ENCODE peak calls at places on chromosome 1, in eight cellular contexts. One of them, this sample, is unnamed.

GRCh38 chr1:205227584-205228006 is at the start of gene TMCC2:
- DNase-seq in right cardiac atrium: peak
- DNase-seq in mammary epithelial cell: peak
- DNase-seq in substantia nigra: peak
- DNase-seq in effector memory CD4-positive, alpha-beta T cell: peak
- DNase-seq in lower lobe of right lung: peak
- DNase-seq in iPS DF 6.9: peak
- DNase-seq in ovary: peak
- DNase-seq in this sample: peak

GRCh38 chr1:169584483-169585144 is 1.7 kb downstream of the F5 start:
- DNase-seq in substantia nigra: no peak
- DNase-seq in right cardiac atrium: no peak
- DNase-seq in effector memory CD4-positive, alpha-beta T cell: no peak
- DNase-seq in mammary epithelial cell: peak
- DNase-seq in iPS DF 6.9: no peak
- DNase-seq in lower lobe of right lung: no peak
- DNase-seq in ovary: no peak
- DNase-seq in this sample: no peak

GRCh38 chr1:99365121-99365520 is 100.8 kb downstream of the PLPPR4 start:
- DNase-seq in substantia nigra: no peak
- DNase-seq in iPS DF 6.9: no peak
- DNase-seq in ovary: no peak
- DNase-seq in lower lobe of right lung: no peak
- DNase-seq in effector memory CD4-positive, alpha-beta T cell: no peak
- DNase-seq in right cardiac atrium: no peak
- DNase-seq in mammary epithelial cell: no peak
- DNase-seq in this sample: no peak

GRCh38 chr1:7915826-7916225 is 24.8 kb downstream of the TNFRSF9 start:
- DNase-seq in substantia nigra: no peak
- DNase-seq in effector memory CD4-positive, alpha-beta T cell: no peak
- DNase-seq in right cardiac atrium: no peak
- DNase-seq in iPS DF 6.9: no peak
- DNase-seq in ovary: no peak
- DNase-seq in lower lobe of right lung: no peak
- DNase-seq in mammary epithelial cell: no peak
- DNase-seq in this sample: no peak

GRCh38 chr1:76317299-76317913 is 242.9 kb downstream of the ST6GALNAC3 start:
- DNase-seq in ovary: no peak
- DNase-seq in effector memory CD4-positive, alpha-beta T cell: no peak
- DNase-seq in mammary epithelial cell: no peak
- DNase-seq in substantia nigra: no peak
- DNase-seq in right cardiac atrium: no peak
- DNase-seq in iPS DF 6.9: no peak
- DNase-seq in lower lobe of right lung: no peak
- DNase-seq in this sample: no peak

GRCh38 chr1:63320024-63320799 is 2.2 kb upstream of the FOXD3 start:
- DNase-seq in lower lobe of right lung: no peak
- DNase-seq in effector memory CD4-positive, alpha-beta T cell: no peak
- DNase-seq in mammary epithelial cell: no peak
- DNase-seq in ovary: no peak
- DNase-seq in iPS DF 6.9: no peak
- DNase-seq in substantia nigra: no peak
- DNase-seq in right cardiac atrium: peak
- DNase-seq in this sample: no peak

GRCh38 chr1:18998016-18998724 is 41.7 kb upstream of the IFFO2 start:
- DNase-seq in right cardiac atrium: no peak
- DNase-seq in lower lobe of right lung: no peak
- DNase-seq in ovary: no peak
- DNase-seq in iPS DF 6.9: no peak
- DNase-seq in substantia nigra: no peak
- DNase-seq in mammary epithelial cell: peak
- DNase-seq in effector memory CD4-positive, alpha-beta T cell: no peak
- DNase-seq in this sample: no peak

GRCh38 chr1:5576111-5577065 is 415.8 kb downstream of the NPHP4 start:
- DNase-seq in mammary epithelial cell: no peak
- DNase-seq in lower lobe of right lung: no peak
- DNase-seq in effector memory CD4-positive, alpha-beta T cell: no peak
- DNase-seq in right cardiac atrium: no peak
- DNase-seq in ovary: no peak
- DNase-seq in iPS DF 6.9: no peak
- DNase-seq in substantia nigra: no peak
- DNase-seq in this sample: no peak

GRCh38 chr1:154222918-154223317 is 2.2 kb downstream of the UBAP2L start:
- DNase-seq in mammary epithelial cell: no peak
- DNase-seq in substantia nigra: no peak
- DNase-seq in right cardiac atrium: no peak
- DNase-seq in effector memory CD4-positive, alpha-beta T cell: no peak
- DNase-seq in iPS DF 6.9: no peak
- DNase-seq in ovary: no peak
- DNase-seq in lower lobe of right lung: no peak
- DNase-seq in this sample: no peak
- H3K27ac ChIP-seq in mammary epithelial cell: no peak
- H3K27ac ChIP-seq in substantia nigra: no peak
- H3K27ac ChIP-seq in right cardiac atrium: no peak
- H3K27ac ChIP-seq in effector memory CD4-positive, alpha-beta T cell: no peak
- H3K27ac ChIP-seq in iPS DF 6.9: no peak
- H3K27ac ChIP-seq in ovary: no peak
- H3K27ac ChIP-seq in lower lobe of right lung: no peak
- H3K27ac ChIP-seq in this sample: no peak

DNA sequence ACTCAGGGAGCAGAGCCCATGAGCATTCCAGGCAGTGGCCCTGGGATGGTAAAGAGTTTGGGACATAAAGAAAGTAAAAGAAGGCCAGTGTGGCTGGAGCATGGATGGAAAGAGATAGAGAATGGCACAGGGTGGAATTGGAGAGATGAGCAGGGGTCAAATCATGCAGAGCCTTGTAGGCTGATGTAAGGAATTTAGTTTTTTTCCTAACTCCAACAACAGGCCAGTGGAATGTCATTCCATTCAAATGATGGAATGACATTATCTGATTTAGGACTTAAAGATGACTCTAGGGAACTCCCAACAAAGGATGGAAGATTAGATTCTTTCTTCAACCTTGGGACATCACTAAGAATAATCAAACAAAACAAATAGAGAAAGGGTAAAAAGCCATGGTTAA is 12.8 kb upstream of the S100A2 start:
- DNase-seq in substantia nigra: no peak
- DNase-seq in lower lobe of right lung: no peak
- DNase-seq in iPS DF 6.9: no peak
- DNase-seq in mammary epithelial cell: no peak
- DNase-seq in ovary: no peak
- DNase-seq in right cardiac atrium: no peak
- DNase-seq in effector memory CD4-positive, alpha-beta T cell: no peak
- DNase-seq in this sample: no peak
- H3K27ac ChIP-seq in substantia nigra: no peak
- H3K27ac ChIP-seq in lower lobe of right lung: no peak
- H3K27ac ChIP-seq in iPS DF 6.9: no peak
- H3K27ac ChIP-seq in mammary epithelial cell: no peak
- H3K27ac ChIP-seq in ovary: no peak
- H3K27ac ChIP-seq in right cardiac atrium: no peak
- H3K27ac ChIP-seq in effector memory CD4-positive, alpha-beta T cell: no peak
- H3K27ac ChIP-seq in this sample: no peak

GRCh38 chr1:56648546-56648945 is 3.4 kb downstream of the PRKAA2 start:
- DNase-seq in iPS DF 6.9: no peak
- DNase-seq in ovary: no peak
- DNase-seq in mammary epithelial cell: no peak
- DNase-seq in lower lobe of right lung: no peak
- DNase-seq in substantia nigra: no peak
- DNase-seq in effector memory CD4-positive, alpha-beta T cell: no peak
- DNase-seq in right cardiac atrium: no peak
- DNase-seq in this sample: no peak
- H3K27ac ChIP-seq in iPS DF 6.9: no peak
- H3K27ac ChIP-seq in ovary: no peak
- H3K27ac ChIP-seq in mammary epithelial cell: no peak
- H3K27ac ChIP-seq in lower lobe of right lung: no peak
- H3K27ac ChIP-seq in substantia nigra: no peak
- H3K27ac ChIP-seq in effector memory CD4-positive, alpha-beta T cell: no peak
- H3K27ac ChIP-seq in right cardiac atrium: no peak
- H3K27ac ChIP-seq in this sample: no peak

DNA sequence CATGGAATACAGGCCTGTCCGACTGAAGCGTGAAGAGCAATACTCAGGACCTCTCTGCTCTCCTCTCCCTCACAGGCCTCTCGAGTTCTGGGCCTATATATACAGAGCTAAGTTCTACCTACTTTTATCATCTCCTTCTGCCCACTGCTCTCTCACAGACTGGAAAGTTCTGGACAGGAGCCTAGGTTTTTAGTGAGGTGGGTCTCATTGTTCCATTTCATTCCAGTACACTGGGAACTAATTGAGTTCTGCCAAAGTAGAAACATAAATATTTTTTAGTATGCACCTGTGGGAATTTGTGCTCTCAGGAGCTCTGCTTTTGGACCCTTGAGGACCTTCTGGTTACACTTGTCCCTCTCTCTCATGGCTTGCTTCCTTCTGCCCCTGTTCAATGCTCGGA is at the start of gene TEDDM1:
- DNase-seq in ovary: no peak
- DNase-seq in mammary epithelial cell: no peak
- DNase-seq in effector memory CD4-positive, alpha-beta T cell: no peak
- DNase-seq in iPS DF 6.9: no peak
- DNase-seq in right cardiac atrium: no peak
- DNase-seq in lower lobe of right lung: no peak
- DNase-seq in substantia nigra: no peak
- DNase-seq in this sample: no peak
- H3K27ac ChIP-seq in ovary: no peak
- H3K27ac ChIP-seq in mammary epithelial cell: no peak
- H3K27ac ChIP-seq in effector memory CD4-positive, alpha-beta T cell: no peak
- H3K27ac ChIP-seq in iPS DF 6.9: no peak
- H3K27ac ChIP-seq in right cardiac atrium: no peak
- H3K27ac ChIP-seq in lower lobe of right lung: no peak
- H3K27ac ChIP-seq in substantia nigra: no peak
- H3K27ac ChIP-seq in this sample: no peak

DNA sequence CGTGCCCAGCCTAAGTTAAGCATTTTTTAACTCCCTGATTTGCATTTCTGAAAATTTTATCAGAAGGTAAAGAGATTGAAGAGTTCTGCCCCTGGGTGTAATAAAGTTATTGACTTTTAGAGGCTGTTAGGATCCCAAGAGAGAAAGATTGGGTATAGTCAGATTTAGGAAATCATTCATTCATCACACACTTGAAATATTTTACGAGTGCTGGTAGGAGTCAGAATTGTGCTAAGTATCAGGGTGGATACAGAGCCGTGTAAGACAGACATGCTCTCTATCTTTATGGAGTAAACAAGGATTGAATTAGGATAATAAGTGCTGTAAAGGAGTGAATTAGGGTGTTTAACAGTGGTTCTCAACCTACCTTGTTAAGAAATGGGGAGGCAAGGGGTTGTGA is 3.0 kb downstream of the SZT2 start:
- DNase-seq in iPS DF 6.9: no peak
- DNase-seq in ovary: no peak
- DNase-seq in mammary epithelial cell: no peak
- DNase-seq in effector memory CD4-positive, alpha-beta T cell: no peak
- DNase-seq in substantia nigra: no peak
- DNase-seq in lower lobe of right lung: no peak
- DNase-seq in right cardiac atrium: no peak
- DNase-seq in this sample: no peak
- H3K27ac ChIP-seq in iPS DF 6.9: no peak
- H3K27ac ChIP-seq in ovary: no peak
- H3K27ac ChIP-seq in mammary epithelial cell: no peak
- H3K27ac ChIP-seq in effector memory CD4-positive, alpha-beta T cell: no peak
- H3K27ac ChIP-seq in substantia nigra: no peak
- H3K27ac ChIP-seq in lower lobe of right lung: no peak
- H3K27ac ChIP-seq in right cardiac atrium: no peak
- H3K27ac ChIP-seq in this sample: no peak